ENCODE peak calls at places on chromosomes 6 and 20, in four cellular contexts. N is breast epithelium, I is HepG2, S is transverse colon. R is an unnamed sample.

GRCh38 chr6:128438311-128438916 is 82.0 kb downstream of the PTPRK start:
- DNase-seq in N (no peak), I (no peak), S (no peak), R (no peak)

GRCh38 chr6:130765181-130765727 is 62.0 kb upstream of the SMLR1 start:
- DNase-seq in N (no peak), I (no peak), S (no peak), R (no peak)

GRCh38 chr6:134352786-134353480 is 35.0 kb upstream of the SGK1 start:
- DNase-seq in N (no peak), I (no peak), S (no peak), R (no peak)

GRCh38 chr6:150043096-150043495 is 17.8 kb upstream of the RAET1L start:
- DNase-seq in N (no peak), I (no peak), S (no peak), R (no peak)

GRCh38 chr6:69865126-69865525 is 1.2 kb upstream of the COL19A1 start:
- DNase-seq in N (no peak), I (no peak), S (no peak), R (no peak)

GRCh38 chr6:16286151-16286522 is 47.8 kb downstream of the GMPR start:
- DNase-seq in N (no peak), I (peak), S (no peak), R (no peak)

GRCh38 chr20:31671324-31671723 is 33.6 kb downstream of the COX4I2 start:
- DNase-seq in N (no peak), I (no peak), S (no peak), R (no peak)

GRCh38 chr6:54987906-54988305 is 141.3 kb downstream of the FAM83B start:
- DNase-seq in N (no peak), I (no peak), S (no peak), R (no peak)

GRCh38 chr20:63070301-63070625 is 63.5 kb upstream of the BHLHE23 start:
- DNase-seq in N (no peak), I (no peak), S (no peak), R (no peak)

GRCh38 chr6:92114091-92114490 is 1305.3 kb downstream of the EPHA7 start:
- DNase-seq in N (no peak), I (no peak), S (no peak), R (no peak)

GRCh38 chr20:49567421-49568256 is at the start of gene PTGIS:
- DNase-seq in N (no peak), I (no peak), S (no peak), R (peak)

GRCh38 chr20:17643531-17644188 is 38.4 kb downstream of the RRBP1 start:
- DNase-seq in N (no peak), I (no peak), S (no peak), R (no peak)

GRCh38 chr6:133997267-133997666 is 44.2 kb downstream of the TBPL1 start:
- DNase-seq in N (no peak), I (no peak), S (no peak), R (no peak)

GRCh38 chr20:57977588-57977987 is 250.9 kb downstream of the ANKRD60 start:
- DNase-seq in N (peak), I (no peak), S (no peak), R (no peak)
- TF ChIP-seq POLR2AphosphoS5 in N (no peak), I (no peak), S (no peak), R (no peak)

DNA sequence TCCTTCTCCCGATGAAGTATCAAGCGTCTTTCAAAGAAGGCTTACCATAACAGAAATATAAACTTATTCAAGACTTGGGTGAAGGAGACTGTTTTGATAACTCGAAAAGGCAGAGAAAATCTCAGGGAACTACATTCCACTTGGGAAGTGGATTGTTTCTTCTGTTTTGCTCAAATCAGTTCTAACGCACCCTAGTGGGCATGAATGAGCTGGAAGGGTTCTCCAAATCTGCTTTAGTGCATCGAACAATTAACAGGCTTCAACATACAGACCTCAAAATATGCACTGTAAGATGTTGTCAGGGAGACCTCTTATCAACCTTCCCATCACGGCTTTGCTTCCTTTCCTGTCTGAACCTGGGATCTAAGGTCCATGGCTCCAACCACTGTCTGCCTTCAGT is 392.5 kb downstream of the CD83 start:
- DNase-seq in N (no peak), I (peak), S (no peak), R (no peak)
- TF ChIP-seq CTCF in N (no peak), I (no peak), S (no peak), R (no peak)

DNA sequence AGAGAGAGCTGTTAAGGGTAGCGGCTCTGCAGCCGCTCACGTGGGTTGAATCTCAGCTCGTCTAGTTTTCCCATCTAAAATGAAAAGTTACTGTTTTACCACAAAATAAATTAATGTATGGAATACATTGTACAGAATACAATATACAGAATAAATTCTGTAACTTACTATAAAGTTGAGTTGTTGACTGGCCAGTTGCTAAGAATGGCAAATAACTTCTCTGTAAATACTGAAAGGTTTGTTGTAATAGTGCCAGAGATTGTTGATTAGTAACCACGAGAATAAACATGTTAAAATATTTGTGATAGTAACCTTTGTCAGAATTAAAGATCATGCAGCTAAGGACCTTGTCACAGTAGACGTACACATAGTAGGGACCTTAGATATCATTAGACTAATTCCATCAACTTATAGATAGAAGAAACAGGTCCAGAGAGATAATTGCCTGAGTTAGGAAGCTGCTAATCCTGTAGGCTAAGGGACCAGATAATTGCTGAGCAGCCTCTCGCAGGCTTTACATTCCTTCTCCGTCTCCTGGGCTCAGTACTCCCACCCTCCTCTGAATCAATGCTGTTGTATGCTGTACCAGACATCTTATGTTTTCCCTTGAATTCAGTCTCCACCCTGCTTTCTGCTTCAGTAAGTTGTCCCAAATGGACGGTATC is 556 bp upstream of the NRM start:
- DNase-seq in N (no peak), I (no peak), S (no peak), R (no peak)
- TF ChIP-seq POLR2A in N (no peak), I (no peak), S (no peak), R (no peak)

DNA sequence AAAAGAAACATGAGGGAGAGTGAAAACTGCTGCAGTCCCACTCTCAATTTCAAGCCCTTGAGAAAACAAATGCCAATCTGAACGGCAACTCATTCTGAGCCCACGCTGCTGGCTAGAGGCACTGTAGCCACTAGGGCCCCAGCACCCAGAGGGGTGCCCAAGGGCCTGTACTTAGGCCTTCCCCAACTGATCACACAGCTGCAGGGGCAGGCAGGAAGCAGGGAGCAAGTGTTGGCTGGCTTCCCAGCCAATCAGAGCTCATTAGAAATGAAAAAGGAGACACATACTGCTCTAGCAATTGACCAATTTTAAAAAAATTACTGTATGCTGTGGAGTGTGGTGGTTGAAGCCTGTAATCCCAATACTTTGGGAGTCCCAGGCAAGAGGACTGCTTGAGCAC is 3.7 kb upstream of the BEND3 start:
- DNase-seq in N (no peak), I (no peak), S (no peak), R (no peak)
- TF ChIP-seq POLR2AphosphoS5 in N (no peak), I (no peak), S (no peak), R (no peak)

DNA sequence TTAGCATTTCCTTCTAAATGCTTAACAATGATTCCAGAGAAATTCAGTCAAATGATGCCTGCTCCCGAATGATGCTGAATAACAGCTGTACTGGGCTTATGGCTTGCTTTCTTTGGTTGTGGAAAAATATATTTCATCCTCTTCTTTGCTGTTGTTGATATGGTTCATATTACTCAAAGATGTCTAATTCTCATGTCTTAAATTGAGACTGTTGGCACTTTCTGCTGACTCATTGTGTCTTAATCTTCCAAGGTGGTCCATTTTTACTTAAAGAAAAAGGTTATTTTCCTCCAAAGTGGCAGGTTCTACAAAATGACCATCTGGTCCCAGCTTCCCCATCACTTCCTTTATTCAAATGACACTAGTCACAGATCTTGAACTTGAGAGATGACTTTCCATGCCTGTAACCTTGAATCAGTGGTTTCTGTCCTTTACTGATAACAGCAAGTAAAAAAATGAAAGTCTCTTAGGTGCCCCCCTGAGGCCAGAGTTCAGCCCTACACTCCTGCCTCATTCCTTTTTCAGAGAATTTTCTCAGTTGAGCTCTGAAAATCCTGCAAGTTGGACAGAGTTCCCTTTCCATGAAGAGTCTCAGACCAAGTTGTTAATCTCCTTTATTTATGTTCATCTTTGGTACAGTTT is 6.9 kb downstream of the SNAP25 start:
- DNase-seq in N (no peak), I (peak), S (no peak), R (no peak)
- TF ChIP-seq CTCF in N (no peak), I (peak), S (no peak), R (no peak)